ENCODE peak calls at places on chromosome 7, in six cellular contexts. One of them, this sample, is unnamed.

GRCh38 chr7:26284995-26285632 is 6.5 kb upstream of the SNX10 start:
- DNase-seq in spleen: no peak
- DNase-seq in transverse colon: no peak
- DNase-seq in epithelial cell of esophagus: peak; percentile 65
- DNase-seq in fibroblast of lung: no peak
- DNase-seq in Panc1: peak; percentile 54
- DNase-seq in this sample: peak; percentile 18

GRCh38 chr7:34275629-34276028 is 370.3 kb downstream of the BMPER start:
- DNase-seq in epithelial cell of esophagus: peak; percentile 23
- DNase-seq in fibroblast of lung: no peak
- DNase-seq in Panc1: no peak
- DNase-seq in transverse colon: no peak
- DNase-seq in spleen: no peak
- DNase-seq in this sample: no peak

GRCh38 chr7:150451833-150452431 is 1.5 kb downstream of the GIMAP8 start:
- DNase-seq in fibroblast of lung: no peak
- DNase-seq in transverse colon: no peak
- DNase-seq in Panc1: no peak
- DNase-seq in spleen: no peak
- DNase-seq in epithelial cell of esophagus: no peak
- DNase-seq in this sample: no peak

GRCh38 chr7:129053938-129054437 is 923 bp downstream of the TNPO3 start:
- DNase-seq in fibroblast of lung: peak; percentile 39
- DNase-seq in spleen: no peak
- DNase-seq in transverse colon: no peak
- DNase-seq in epithelial cell of esophagus: no peak
- DNase-seq in Panc1: peak; percentile 35
- DNase-seq in this sample: no peak

GRCh38 chr7:50954716-50955115 is 172.0 kb upstream of the GRB10 start:
- DNase-seq in Panc1: no peak
- DNase-seq in transverse colon: no peak
- DNase-seq in epithelial cell of esophagus: no peak
- DNase-seq in fibroblast of lung: no peak
- DNase-seq in spleen: no peak
- DNase-seq in this sample: no peak

GRCh38 chr7:2099036-2099957 is 133.4 kb downstream of the MAD1L1 start:
- DNase-seq in Panc1: no peak
- DNase-seq in spleen: peak; percentile 83
- DNase-seq in fibroblast of lung: peak; percentile 51
- DNase-seq in epithelial cell of esophagus: no peak
- DNase-seq in transverse colon: no peak
- DNase-seq in this sample: no peak

GRCh38 chr7:35894721-35895120 is 93.9 kb downstream of the SEPTIN7 start:
- DNase-seq in fibroblast of lung: no peak
- DNase-seq in epithelial cell of esophagus: no peak
- DNase-seq in Panc1: no peak
- DNase-seq in transverse colon: no peak
- DNase-seq in spleen: no peak
- DNase-seq in this sample: no peak

GRCh38 chr7:133815677-133816210 is 311.4 kb upstream of the LRGUK start:
- DNase-seq in transverse colon: no peak
- DNase-seq in spleen: no peak
- DNase-seq in fibroblast of lung: peak; percentile 64
- DNase-seq in epithelial cell of esophagus: no peak
- DNase-seq in Panc1: no peak
- DNase-seq in this sample: no peak

GRCh38 chr7:122677149-122677548 is 21.8 kb downstream of the RNF133 start:
- DNase-seq in transverse colon: no peak
- DNase-seq in spleen: no peak
- DNase-seq in Panc1: no peak
- DNase-seq in epithelial cell of esophagus: no peak
- DNase-seq in fibroblast of lung: no peak
- DNase-seq in this sample: no peak

GRCh38 chr7:20238754-20239324 is 21.7 kb upstream of the MACC1 start:
- DNase-seq in fibroblast of lung: peak; percentile 73
- DNase-seq in epithelial cell of esophagus: peak; percentile 78
- DNase-seq in spleen: no peak
- DNase-seq in transverse colon: peak; percentile 33
- DNase-seq in Panc1: no peak
- DNase-seq in this sample: no peak

GRCh38 chr7:112630565-112630964 is 149.8 kb downstream of the LSMEM1 start:
- DNase-seq in fibroblast of lung: peak; percentile 7
- DNase-seq in transverse colon: no peak
- DNase-seq in spleen: no peak
- DNase-seq in Panc1: peak; percentile 25
- DNase-seq in epithelial cell of esophagus: peak; percentile 63
- DNase-seq in this sample: no peak

GRCh38 chr7:96093435-96093834 is 228.5 kb downstream of the SLC25A13 start:
- DNase-seq in Panc1: no peak
- DNase-seq in spleen: no peak
- DNase-seq in epithelial cell of esophagus: peak; percentile 74
- DNase-seq in transverse colon: no peak
- DNase-seq in fibroblast of lung: peak; percentile 91
- DNase-seq in this sample: no peak

GRCh38 chr7:159014297-159015062 is 130.2 kb downstream of the VIPR2 start:
- DNase-seq in fibroblast of lung: no peak
- DNase-seq in epithelial cell of esophagus: no peak
- DNase-seq in transverse colon: no peak
- DNase-seq in spleen: no peak
- DNase-seq in Panc1: no peak
- DNase-seq in this sample: no peak

GRCh38 chr7:30688718-30689221 is 6.5 kb upstream of the CRHR2 start:
- DNase-seq in epithelial cell of esophagus: no peak
- DNase-seq in Panc1: no peak
- DNase-seq in spleen: no peak
- DNase-seq in fibroblast of lung: no peak
- DNase-seq in transverse colon: peak; percentile 14
- DNase-seq in this sample: peak; percentile 74

GRCh38 chr7:138608292-138608691 is 92.9 kb downstream of the SVOPL start:
- DNase-seq in transverse colon: no peak
- DNase-seq in fibroblast of lung: peak; percentile 51
- DNase-seq in Panc1: no peak
- DNase-seq in epithelial cell of esophagus: no peak
- DNase-seq in spleen: no peak
- DNase-seq in this sample: no peak

GRCh38 chr7:73536479-73536878 is 14.4 kb upstream of the BAZ1B start:
- DNase-seq in epithelial cell of esophagus: no peak
- DNase-seq in fibroblast of lung: no peak
- DNase-seq in spleen: no peak
- DNase-seq in transverse colon: no peak
- DNase-seq in Panc1: no peak
- DNase-seq in this sample: no peak

GRCh38 chr7:31443457-31443856 is 70.4 kb upstream of the ITPRID1 start:
- DNase-seq in Panc1: peak; percentile 30
- DNase-seq in fibroblast of lung: peak; percentile 42
- DNase-seq in spleen: no peak
- DNase-seq in transverse colon: no peak
- DNase-seq in epithelial cell of esophagus: peak; percentile 69
- DNase-seq in this sample: peak; percentile 47

GRCh38 chr7:158492372-158492771 is 95.3 kb downstream of the PTPRN2 start:
- DNase-seq in transverse colon: no peak
- DNase-seq in Panc1: no peak
- DNase-seq in spleen: no peak
- DNase-seq in epithelial cell of esophagus: no peak
- DNase-seq in fibroblast of lung: no peak
- DNase-seq in this sample: no peak

GRCh38 chr7:128744366-128744905 is 5.3 kb downstream of the CALU start:
- DNase-seq in fibroblast of lung: no peak
- DNase-seq in spleen: no peak
- DNase-seq in epithelial cell of esophagus: no peak
- DNase-seq in transverse colon: no peak
- DNase-seq in Panc1: no peak
- DNase-seq in this sample: no peak

GRCh38 chr7:5094641-5095040 is 49.0 kb downstream of the RBAK start:
- DNase-seq in spleen: no peak
- DNase-seq in Panc1: no peak
- DNase-seq in transverse colon: no peak
- DNase-seq in fibroblast of lung: no peak
- DNase-seq in epithelial cell of esophagus: no peak
- DNase-seq in this sample: no peak

GRCh38 chr7:131943211-131943610 is 386.8 kb upstream of the PODXL start:
- DNase-seq in spleen: no peak
- DNase-seq in transverse colon: no peak
- DNase-seq in fibroblast of lung: no peak
- DNase-seq in Panc1: no peak
- DNase-seq in epithelial cell of esophagus: no peak
- DNase-seq in this sample: no peak

GRCh38 chr7:131943616-131944015 is 387.2 kb upstream of the PODXL start:
- DNase-seq in spleen: no peak
- DNase-seq in epithelial cell of esophagus: no peak
- DNase-seq in Panc1: no peak
- DNase-seq in transverse colon: no peak
- DNase-seq in fibroblast of lung: no peak
- DNase-seq in this sample: no peak

GRCh38 chr7:131944556-131945069 is 388.2 kb upstream of the PODXL start:
- DNase-seq in spleen: no peak
- DNase-seq in fibroblast of lung: no peak
- DNase-seq in epithelial cell of esophagus: no peak
- DNase-seq in Panc1: no peak
- DNase-seq in transverse colon: no peak
- DNase-seq in this sample: no peak

GRCh38 chr7:131945948-131946525 is 389.6 kb upstream of the PODXL start:
- DNase-seq in fibroblast of lung: no peak
- DNase-seq in spleen: no peak
- DNase-seq in transverse colon: peak; percentile 25
- DNase-seq in epithelial cell of esophagus: no peak
- DNase-seq in Panc1: no peak
- DNase-seq in this sample: no peak

GRCh38 chr7:131945313-131945831 is 388.9 kb upstream of the PODXL start:
- DNase-seq in spleen: no peak
- DNase-seq in fibroblast of lung: peak; percentile 40
- DNase-seq in transverse colon: peak; percentile 42
- DNase-seq in Panc1: no peak
- DNase-seq in epithelial cell of esophagus: peak; percentile 32
- DNase-seq in this sample: peak; percentile 66
- TF ChIP-seq CTCF in spleen: peak; percentile 65
- TF ChIP-seq CTCF in fibroblast of lung: peak; percentile 79
- TF ChIP-seq CTCF in transverse colon: peak; percentile 87
- TF ChIP-seq CTCF in Panc1: peak; percentile 96
- TF ChIP-seq CTCF in epithelial cell of esophagus: peak; percentile 73
- TF ChIP-seq CTCF in this sample: peak; percentile 85

DNA sequence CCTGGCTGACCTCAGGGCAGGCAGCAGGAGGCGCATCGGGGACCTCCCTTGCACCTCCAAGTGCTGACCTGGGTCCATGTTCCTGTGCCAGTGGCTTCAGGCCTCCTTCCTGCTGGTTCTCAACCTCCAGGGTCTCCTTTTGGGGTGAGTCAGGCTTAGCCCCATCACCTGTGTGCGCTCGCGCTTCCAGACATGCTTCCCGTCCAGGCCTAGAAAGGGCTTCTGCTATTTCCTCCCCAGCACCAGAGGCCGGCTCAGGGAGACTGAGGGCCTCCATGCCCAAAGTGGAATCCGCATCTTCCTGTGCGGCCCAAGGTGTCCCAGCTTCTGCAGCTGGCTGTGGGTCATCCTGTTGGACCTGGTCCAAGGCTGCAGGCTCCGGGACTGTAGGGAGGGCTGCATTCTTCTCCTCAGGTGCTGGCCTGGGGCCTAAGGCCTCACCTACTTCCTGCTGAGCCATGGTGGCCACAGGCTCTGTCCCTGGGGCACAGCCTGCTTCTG is 5.9 kb downstream of the NACAD start:
- DNase-seq in transverse colon: no peak
- DNase-seq in fibroblast of lung: no peak
- DNase-seq in epithelial cell of esophagus: peak; percentile 16
- DNase-seq in spleen: no peak
- DNase-seq in Panc1: no peak
- DNase-seq in this sample: peak; percentile 49
- TF ChIP-seq CTCF in transverse colon: no peak
- TF ChIP-seq CTCF in fibroblast of lung: no peak
- TF ChIP-seq CTCF in epithelial cell of esophagus: no peak
- TF ChIP-seq CTCF in spleen: no peak
- TF ChIP-seq CTCF in Panc1: no peak
- TF ChIP-seq CTCF in this sample: no peak

DNA sequence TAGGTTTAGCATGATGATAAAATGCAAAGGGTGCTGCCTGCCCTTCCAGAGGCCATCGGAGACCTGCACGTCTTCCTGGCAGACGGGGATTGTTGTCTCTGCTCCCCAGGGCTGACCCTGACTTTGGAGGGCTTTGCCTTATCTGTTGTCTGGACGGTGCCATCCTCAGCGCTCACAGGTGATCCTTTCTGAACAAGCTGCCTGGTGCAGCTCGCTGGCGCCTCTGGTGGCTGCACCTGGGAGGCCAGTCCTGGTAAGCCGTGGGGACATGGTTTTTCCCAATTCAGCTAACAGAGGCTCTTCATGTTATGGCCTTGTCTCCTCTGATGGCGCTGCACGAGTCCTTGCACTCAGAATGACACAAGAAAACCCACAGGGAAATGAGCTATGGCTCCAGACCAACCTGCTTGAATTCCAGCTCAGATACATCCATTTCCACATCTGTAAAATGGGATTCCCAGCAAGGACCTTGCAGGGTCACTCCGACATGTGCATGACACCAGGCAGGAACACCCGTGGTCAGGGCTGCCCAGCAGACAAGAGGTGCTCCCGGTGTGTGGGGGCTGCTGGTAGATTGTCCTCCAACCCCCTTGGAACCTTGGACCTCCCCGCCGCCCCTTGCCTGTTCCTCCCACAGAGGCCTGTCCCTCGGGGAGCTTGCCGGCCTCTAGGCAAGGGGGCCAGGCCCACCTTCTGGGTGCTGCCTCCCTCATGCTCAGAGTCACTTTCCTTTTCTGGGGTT is 50.4 kb upstream of the SHH start:
- DNase-seq in epithelial cell of esophagus: no peak
- DNase-seq in spleen: peak; percentile 68
- DNase-seq in transverse colon: no peak
- DNase-seq in fibroblast of lung: no peak
- DNase-seq in Panc1: no peak
- DNase-seq in this sample: peak; percentile 35
- TF ChIP-seq CTCF in epithelial cell of esophagus: peak; percentile 16
- TF ChIP-seq CTCF in spleen: no peak
- TF ChIP-seq CTCF in transverse colon: no peak
- TF ChIP-seq CTCF in fibroblast of lung: peak; percentile 5
- TF ChIP-seq CTCF in Panc1: peak; percentile 77
- TF ChIP-seq CTCF in this sample: peak; percentile 85

DNA sequence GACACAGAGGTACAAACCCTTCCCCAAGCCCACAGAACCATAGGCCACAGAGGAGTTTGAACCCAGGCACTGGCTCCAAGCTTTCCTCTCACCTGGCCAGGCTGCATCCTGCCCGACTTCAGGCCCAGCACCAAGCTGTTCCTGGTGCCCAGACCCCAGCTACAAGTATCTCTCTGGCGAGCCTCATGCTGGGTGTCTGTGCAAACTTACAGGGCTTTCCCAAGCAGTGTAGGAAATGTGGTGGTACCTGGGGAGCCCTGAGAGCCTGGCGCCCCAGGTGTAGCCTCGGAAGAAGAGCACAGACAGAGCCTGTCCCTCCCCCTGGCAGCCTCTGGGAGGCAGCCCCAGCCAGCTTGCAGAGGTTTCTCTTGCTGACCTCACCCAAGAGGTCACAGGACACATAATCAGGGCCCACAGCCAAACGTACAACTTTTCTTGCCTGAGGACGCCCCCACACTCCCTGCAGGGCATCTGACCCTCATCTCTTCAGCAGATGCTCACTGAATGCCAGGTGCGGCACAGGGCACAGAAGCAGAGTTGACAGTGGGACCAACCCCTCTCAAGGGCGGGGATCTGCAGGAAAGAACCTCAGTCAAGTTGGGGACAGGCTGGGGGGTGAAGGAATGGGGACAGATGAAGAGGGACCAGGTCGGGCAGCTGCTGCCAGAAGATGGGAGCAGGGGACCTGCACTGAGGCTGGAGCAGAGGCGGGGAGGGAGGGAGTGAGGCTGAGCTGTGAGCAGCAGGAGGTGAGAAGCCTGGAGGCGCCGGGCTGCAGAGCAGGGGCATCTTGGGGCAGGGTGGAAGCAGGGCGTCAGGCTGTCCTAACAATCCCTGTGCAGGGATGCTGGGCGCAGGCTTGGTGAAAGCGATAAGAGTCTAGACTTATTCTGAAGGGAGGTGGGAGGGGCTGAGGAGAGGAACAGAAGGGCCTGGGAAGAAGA is 16.3 kb upstream of the MYL7 start:
- DNase-seq in epithelial cell of esophagus: no peak
- DNase-seq in fibroblast of lung: no peak
- DNase-seq in transverse colon: no peak
- DNase-seq in Panc1: no peak
- DNase-seq in spleen: no peak
- DNase-seq in this sample: no peak
- TF ChIP-seq CTCF in epithelial cell of esophagus: no peak
- TF ChIP-seq CTCF in fibroblast of lung: no peak
- TF ChIP-seq CTCF in transverse colon: no peak
- TF ChIP-seq CTCF in Panc1: no peak
- TF ChIP-seq CTCF in spleen: no peak
- TF ChIP-seq CTCF in this sample: no peak